ENCODE peak calls at places on chromosome X, in four cellular contexts. O, X, V and B are unnamed samples.

GRCh38 chrX:119690921-119691716 is 1.8 kb downstream of the SEPTIN6 start:
- DNase-seq in O (no peak), X (peak), V (no peak), B (no peak)

GRCh38 chrX:103338663-103339062 is 8.6 kb downstream of the TCEAL7 start:
- DNase-seq in O (no peak), X (no peak), V (no peak), B (no peak)

GRCh38 chrX:72478351-72478750 is 94.3 kb downstream of the HDAC8 start:
- DNase-seq in O (no peak), X (no peak), V (no peak), B (no peak)

GRCh38 chrX:119686087-119686639 is 6.8 kb downstream of the SEPTIN6 start:
- DNase-seq in O (no peak), X (no peak), V (no peak), B (no peak)

GRCh38 chrX:109889289-109890006 is 113.5 kb upstream of the TMEM164 start:
- DNase-seq in O (no peak), X (no peak), V (no peak), B (no peak)

GRCh38 chrX:55160685-55161552 is 59.2 kb upstream of the PAGE5 start:
- DNase-seq in O (peak), X (peak), V (peak), B (peak)

GRCh38 chrX:130771648-130772312 is 131.2 kb downstream of the ENOX2 start:
- DNase-seq in O (no peak), X (no peak), V (no peak), B (no peak)

GRCh38 chrX:30781711-30782444 is 107.2 kb downstream of the TAB3 start:
- DNase-seq in O (no peak), X (no peak), V (no peak), B (no peak)

GRCh38 chrX:125998432-125998831 is 167.7 kb downstream of the DCAF12L2 start:
- DNase-seq in O (no peak), X (no peak), V (no peak), B (no peak)

GRCh38 chrX:113392355-113392754 is 551.7 kb upstream of the AMOT start:
- DNase-seq in O (no peak), X (no peak), V (no peak), B (no peak)

GRCh38 chrX:54826598-54826997 is 19.1 kb downstream of the MAGED2 start:
- DNase-seq in O (no peak), X (no peak), V (no peak), B (no peak)

GRCh38 chrX:109536439-109537323 is at the start of gene NXT2:
- DNase-seq in O (peak), X (peak), V (peak), B (peak)

GRCh38 chrX:1427756-1428155 is 25.0 kb downstream of the ASMTL start:
- DNase-seq in O (no peak), X (no peak), V (no peak), B (no peak)

GRCh38 chrX:47752685-47753084 is 84.0 kb upstream of the ZNF81 start:
- DNase-seq in O (no peak), X (no peak), V (no peak), B (no peak)